ENCODE peak calls at places on chromosomes 4 and X, in eight cellular contexts. N is ELR; F is AG04449; L is activated CD8-positive, alpha-beta T cell treated with anti-CD3 and anti-CD28 coated beads, Interleukin-2, amount 10 ng/mL, durations not matched to agents 7 days and 5 days; C is cardiac fibroblast; I is activated T-cell treated with anti-CD3 and anti-CD28 coated beads for 1 hour; R is left ventricle myocardium superior; T is midbrain. W is an unnamed sample.

GRCh38 chr4:71026086-71026485 is 32.6 kb downstream of the DCK start:
- DNase-seq in N (peak), F (no peak), L (no peak), C (peak), I (no peak), R (no peak), T (peak), W (peak)

GRCh38 chrX:98398542-98398941 is 1514.8 kb downstream of the RPA4 start:
- DNase-seq in N (no peak), F (no peak), L (no peak), C (no peak), I (no peak), R (no peak), T (no peak), W (no peak)

GRCh38 chr4:39259571-39260330 is 77.4 kb downstream of the WDR19 start:
- DNase-seq in N (peak), F (peak), L (no peak), C (peak), I (no peak), R (no peak), T (no peak), W (no peak)

GRCh38 chr4:139973015-139973414 is 181.0 kb downstream of the MAML3 start:
- DNase-seq in N (peak), F (no peak), L (no peak), C (no peak), I (no peak), R (no peak), T (no peak), W (no peak)

GRCh38 chr4:15213415-15213814 is 211.1 kb downstream of the CPEB2 start:
- DNase-seq in N (no peak), F (no peak), L (no peak), C (no peak), I (no peak), R (no peak), T (no peak), W (no peak)

GRCh38 chr4:147658501-147658900 is 25.5 kb downstream of the PRMT9 start:
- DNase-seq in N (no peak), F (no peak), L (no peak), C (no peak), I (no peak), R (no peak), T (no peak), W (no peak)

GRCh38 chr4:152316969-152317368 is 218.9 kb downstream of the FBXW7 start:
- DNase-seq in N (no peak), F (no peak), L (no peak), C (peak), I (no peak), R (no peak), T (no peak), W (peak)

GRCh38 chr4:38562751-38563198 is 101.2 kb upstream of the KLF3 start:
- DNase-seq in N (no peak), F (no peak), L (no peak), C (peak), I (no peak), R (peak), T (no peak), W (no peak)

GRCh38 chr4:99161700-99162099 is 17.6 kb upstream of the ADH4 start:
- DNase-seq in N (no peak), F (no peak), L (no peak), C (no peak), I (no peak), R (no peak), T (no peak), W (no peak)

GRCh38 chrX:52341493-52341892 is 27.3 kb upstream of the XAGE2 start:
- DNase-seq in N (peak), F (no peak), L (no peak), C (no peak), I (no peak), R (no peak), T (no peak), W (peak)

GRCh38 chr4:149595500-149595899 is 220.1 kb downstream of the IQCM start:
- DNase-seq in N (no peak), F (peak), L (no peak), C (no peak), I (no peak), R (no peak), T (no peak), W (no peak)

GRCh38 chr4:169352332-169352731 is 81.6 kb upstream of the SH3RF1 start:
- DNase-seq in N (no peak), F (no peak), L (no peak), C (no peak), I (no peak), R (no peak), T (no peak), W (no peak)

GRCh38 chr4:138636791-138637190 is 378.8 kb upstream of the NOCT start:
- DNase-seq in N (no peak), F (no peak), L (no peak), C (no peak), I (no peak), R (no peak), T (no peak), W (no peak)

GRCh38 chr4:102168580-102168979 is 176.7 kb downstream of the SLC39A8 start:
- DNase-seq in N (no peak), F (no peak), L (no peak), C (no peak), I (no peak), R (no peak), T (no peak), W (no peak)

GRCh38 chr4:22485751-22486150 is 30.1 kb downstream of the ADGRA3 start:
- DNase-seq in N (peak), F (no peak), L (no peak), C (peak), I (no peak), R (no peak), T (no peak), W (peak)

GRCh38 chr4:56764775-56765174 is 56.7 kb downstream of the SPINK2 start:
- DNase-seq in N (peak), F (no peak), L (no peak), C (peak), I (no peak), R (no peak), T (no peak), W (peak)

GRCh38 chr4:40576651-40577480 is 52.8 kb downstream of the RBM47 start:
- DNase-seq in N (peak), F (no peak), L (no peak), C (peak), I (no peak), R (peak), T (peak), W (peak)

GRCh38 chr4:60611762-60612496 is 588.2 kb upstream of the ADGRL3 start:
- DNase-seq in N (peak), F (no peak), L (no peak), C (peak), I (no peak), R (no peak), T (no peak), W (no peak)

GRCh38 chr4:100795581-100795980 is 277.8 kb upstream of the EMCN start:
- DNase-seq in N (no peak), F (no peak), L (no peak), C (no peak), I (no peak), R (no peak), T (no peak), W (no peak)

GRCh38 chr4:74546020-74546419 is 101.1 kb downstream of the AREG start:
- DNase-seq in N (peak), F (no peak), L (no peak), C (peak), I (no peak), R (no peak), T (no peak), W (peak)

GRCh38 chr4:15479089-15479912 is 9.6 kb downstream of the CC2D2A start:
- DNase-seq in N (peak), F (peak), L (no peak), C (peak), I (no peak), R (peak), T (peak), W (peak)

GRCh38 chr4:118772149-118773081 is 63.5 kb downstream of the SEC24D start:
- DNase-seq in N (peak), F (no peak), L (no peak), C (peak), I (no peak), R (no peak), T (peak), W (peak)

GRCh38 chr4:75089206-75089605 is 156.3 kb downstream of the PARM1 start:
- DNase-seq in N (no peak), F (no peak), L (no peak), C (no peak), I (no peak), R (no peak), T (no peak), W (no peak)

GRCh38 chrX:129790146-129790545 is 10.4 kb downstream of the SASH3 start:
- DNase-seq in N (no peak), F (no peak), L (no peak), C (no peak), I (no peak), R (no peak), T (no peak), W (no peak)

GRCh38 chrX:11099465-11099864 is 11.7 kb upstream of the HCCS start:
- DNase-seq in N (no peak), F (no peak), L (no peak), C (no peak), I (no peak), R (no peak), T (no peak), W (no peak)

GRCh38 chrX:1507511-1508463 is 29.2 kb downstream of the P2RY8 start:
- DNase-seq in N (no peak), F (no peak), L (peak), C (no peak), I (no peak), R (no peak), T (no peak), W (no peak)

GRCh38 chr4:56821394-56822263 is at the start of gene SPINK2:
- DNase-seq in N (peak), F (no peak), L (peak), C (no peak), I (peak), R (peak), T (no peak), W (no peak)

GRCh38 chrX:30888526-30889146 is 418 bp downstream of the TAB3 start:
- DNase-seq in N (peak), F (no peak), L (peak), C (peak), I (peak), R (no peak), T (no peak), W (peak)

GRCh38 chr4:159103406-159104131 is 690 bp downstream of the RAPGEF2 start:
- DNase-seq in N (peak), F (no peak), L (peak), C (peak), I (no peak), R (peak), T (peak), W (peak)

GRCh38 chr4:143405197-143405730 is 68.6 kb downstream of the GAB1 start:
- DNase-seq in N (no peak), F (no peak), L (no peak), C (no peak), I (no peak), R (no peak), T (no peak), W (peak)

GRCh38 chr4:67983333-67983732 is 20.0 kb upstream of the TMPRSS11A start:
- DNase-seq in N (no peak), F (no peak), L (no peak), C (no peak), I (no peak), R (no peak), T (no peak), W (no peak)

GRCh38 chrX:54066841-54067240 is 22.6 kb upstream of the PHF8 start:
- DNase-seq in N (peak), F (no peak), L (no peak), C (peak), I (no peak), R (no peak), T (no peak), W (peak)

GRCh38 chrX:112800901-112801775 is 39.5 kb downstream of the AMOT start:
- DNase-seq in N (no peak), F (no peak), L (no peak), C (no peak), I (no peak), R (no peak), T (no peak), W (no peak)

GRCh38 chr4:20416800-20417199 is 165.1 kb downstream of the SLIT2 start:
- DNase-seq in N (no peak), F (no peak), L (no peak), C (no peak), I (no peak), R (no peak), T (no peak), W (no peak)

GRCh38 chr4:112448211-112448745 is 67.7 kb downstream of the NEUROG2 start:
- DNase-seq in N (peak), F (no peak), L (no peak), C (peak), I (no peak), R (no peak), T (no peak), W (peak)

GRCh38 chr4:145177906-145178538 is 2.4 kb downstream of the OTUD4 start:
- DNase-seq in N (peak), F (no peak), L (no peak), C (peak), I (no peak), R (no peak), T (peak), W (peak)

GRCh38 chrX:3252744-3253143 is 93.7 kb downstream of the MXRA5 start:
- DNase-seq in N (no peak), F (no peak), L (no peak), C (peak), I (no peak), R (no peak), T (peak), W (peak)

GRCh38 chrX:13933851-13934250 is 95.8 kb downstream of the GEMIN8 start:
- DNase-seq in N (no peak), F (no peak), L (no peak), C (no peak), I (no peak), R (no peak), T (no peak), W (peak)

GRCh38 chrX:132023896-132024386 is 839 bp downstream of the STK26 start:
- DNase-seq in N (peak), F (no peak), L (peak), C (peak), I (peak), R (peak), T (no peak), W (peak)